ENCODE peak calls at places on chromosomes 2 and 18, in six cellular contexts. J, F, B, P, S and Y are unnamed samples.

GRCh38 chr18:62637807-62638687 is 77.3 kb upstream of the PHLPP1 start:
- DNase-seq in J (peak; percentile 77), F (peak; percentile 48), B (no peak), P (peak; percentile 44), S (no peak), Y (peak; percentile 78)

GRCh38 chr2:241036397-241036963 is 38.1 kb downstream of the SNED1 start:
- DNase-seq in J (peak; percentile 69), F (peak; percentile 31), B (peak; percentile 13), P (no peak), S (no peak), Y (peak; percentile 75)

GRCh38 chr2:127255721-127256120 is 35.6 kb upstream of the CYP27C1 start:
- DNase-seq in J (no peak), F (no peak), B (no peak), P (no peak), S (no peak), Y (no peak)

GRCh38 chr2:65999790-66000189 is 435.1 kb upstream of the MEIS1 start:
- DNase-seq in J (no peak), F (no peak), B (no peak), P (no peak), S (no peak), Y (no peak)

GRCh38 chr2:42493885-42494433 is at the start of gene KCNG3:
- DNase-seq in J (peak; percentile 85), F (peak; percentile 71), B (no peak), P (no peak), S (peak; percentile 10), Y (peak; percentile 73)

GRCh38 chr2:231115651-231116050 is 9.2 kb downstream of the HTR2B start:
- DNase-seq in J (no peak), F (no peak), B (no peak), P (no peak), S (no peak), Y (no peak)

GRCh38 chr2:116879646-116880045 is 934.8 kb upstream of the DDX18 start:
- DNase-seq in J (no peak), F (no peak), B (no peak), P (no peak), S (no peak), Y (no peak)

GRCh38 chr18:38751897-38752296 is 1186.3 kb upstream of the CELF4 start:
- DNase-seq in J (peak; percentile 35), F (no peak), B (no peak), P (no peak), S (no peak), Y (peak; percentile 7)

GRCh38 chr2:149099298-149099697 is 60.8 kb downstream of the LYPD6B start:
- DNase-seq in J (no peak), F (no peak), B (no peak), P (no peak), S (no peak), Y (no peak)

GRCh38 chr18:56986829-56987228 is 160.1 kb upstream of the BOD1L2 start:
- DNase-seq in J (no peak), F (no peak), B (no peak), P (no peak), S (no peak), Y (no peak)

GRCh38 chr2:8388779-8389178 is 293.1 kb upstream of the ID2 start:
- DNase-seq in J (no peak), F (no peak), B (no peak), P (no peak), S (no peak), Y (no peak)

GRCh38 chr2:207041753-207042152 is 102.4 kb downstream of the CPO start:
- DNase-seq in J (no peak), F (no peak), B (no peak), P (no peak), S (no peak), Y (no peak)

GRCh38 chr2:25833566-25833965 is 44.7 kb downstream of the ASXL2 start:
- DNase-seq in J (peak; percentile 40), F (no peak), B (no peak), P (no peak), S (no peak), Y (peak; percentile 56)

GRCh38 chr2:24984912-24985311 is 13.2 kb upstream of the DNAJC27 start:
- DNase-seq in J (no peak), F (no peak), B (peak; percentile 39), P (no peak), S (peak; percentile 49), Y (no peak)

GRCh38 chr2:166831930-166832329 is 56.4 kb upstream of the XIRP2 start:
- DNase-seq in J (no peak), F (no peak), B (no peak), P (no peak), S (peak; percentile 35), Y (no peak)

GRCh38 chr2:237885931-237886701 is 26.7 kb downstream of the RAMP1 start:
- DNase-seq in J (no peak), F (no peak), B (peak; percentile 50), P (no peak), S (no peak), Y (no peak)

GRCh38 chr2:26725516-26725810 is 32.9 kb downstream of the KCNK3 start:
- DNase-seq in J (no peak), F (no peak), B (no peak), P (no peak), S (no peak), Y (no peak)

GRCh38 chr2:213288913-213289700 is 4.8 kb downstream of the SPAG16 start:
- DNase-seq in J (no peak), F (no peak), B (no peak), P (no peak), S (peak; percentile 62), Y (no peak)

GRCh38 chr2:225911019-225911418 is 511.5 kb downstream of the NYAP2 start:
- DNase-seq in J (no peak), F (no peak), B (peak; percentile 10), P (no peak), S (peak; percentile 46), Y (no peak)

GRCh38 chr18:76923485-76924085 is 101.2 kb downstream of the ZNF236 start:
- DNase-seq in J (no peak), F (no peak), B (peak; percentile 12), P (peak; percentile 34), S (no peak), Y (no peak)

GRCh38 chr2:152445791-152446201 is 110.8 kb downstream of the FMNL2 start:
- DNase-seq in J (peak; percentile 18), F (no peak), B (peak; percentile 76), P (no peak), S (peak; percentile 95), Y (no peak)

GRCh38 chr2:66432801-66433694 is 1.9 kb upstream of the MEIS1 start:
- DNase-seq in J (peak; percentile 63), F (no peak), B (peak; percentile 99), P (no peak), S (peak; percentile 97), Y (peak; percentile 40)

GRCh38 chr2:240688563-240688919 is 3.1 kb upstream of the AQP12A start:
- DNase-seq in J (no peak), F (no peak), B (no peak), P (no peak), S (no peak), Y (no peak)

GRCh38 chr2:51013060-51013746 is 18.7 kb downstream of the NRXN1 start:
- DNase-seq in J (no peak), F (no peak), B (no peak), P (peak; percentile 10), S (no peak), Y (no peak)

GRCh38 chr2:42848270-42848669 is 55.9 kb upstream of the HAAO start:
- DNase-seq in J (no peak), F (no peak), B (peak; percentile 50), P (no peak), S (no peak), Y (no peak)

GRCh38 chr2:72131916-72132841 is 15.5 kb downstream of the CYP26B1 start:
- DNase-seq in J (no peak), F (no peak), B (no peak), P (no peak), S (no peak), Y (no peak)

GRCh38 chr2:241010531-241011295 is 12.3 kb downstream of the SNED1 start:
- DNase-seq in J (no peak), F (no peak), B (no peak), P (no peak), S (no peak), Y (no peak)

GRCh38 chr18:59917422-59917821 is 17.6 kb downstream of the PMAIP1 start:
- DNase-seq in J (no peak), F (no peak), B (peak; percentile 48), P (no peak), S (peak; percentile 71), Y (no peak)

GRCh38 chr18:55322176-55322735 is 265.7 kb downstream of the TCF4 start:
- DNase-seq in J (peak; percentile 24), F (no peak), B (peak; percentile 96), P (no peak), S (peak; percentile 93), Y (peak; percentile 23)

GRCh38 chr2:11073251-11073650 is 82.0 kb upstream of the SLC66A3 start:
- DNase-seq in J (peak; percentile 65), F (no peak), B (peak; percentile 13), P (peak; percentile 54), S (no peak), Y (peak; percentile 52)

GRCh38 chr2:171244466-171244969 is 83.8 kb upstream of the TLK1 start:
- DNase-seq in J (no peak), F (no peak), B (peak; percentile 71), P (no peak), S (peak; percentile 29), Y (no peak)

GRCh38 chr2:47311764-47312503 is 91.0 kb upstream of the MSH2 start:
- DNase-seq in J (no peak), F (no peak), B (no peak), P (no peak), S (no peak), Y (no peak)

GRCh38 chr2:170218456-170218855 is 40.5 kb downstream of the MYO3B start:
- DNase-seq in J (no peak), F (no peak), B (no peak), P (no peak), S (no peak), Y (no peak)

GRCh38 chr2:71787476-71788185 is 334.3 kb downstream of the DYSF start:
- DNase-seq in J (no peak), F (no peak), B (no peak), P (no peak), S (no peak), Y (no peak)

GRCh38 chr2:103798291-103798690 is 1036.5 kb downstream of the TMEM182 start:
- DNase-seq in J (no peak), F (no peak), B (no peak), P (no peak), S (no peak), Y (no peak)

GRCh38 chr2:95333056-95333455 is 35.9 kb downstream of the KCNIP3 start:
- DNase-seq in J (no peak), F (no peak), B (no peak), P (no peak), S (no peak), Y (no peak)